ENCODE peak calls at places on chromosome 16, in six cellular contexts. N is sigmoid colon, W is uterus, T is tibial artery, P is stomach, B is HCT116. X is an unnamed sample.

GRCh38 chr16:74731853-74732477 is 31.3 kb upstream of the MLKL start:
- DNase-seq in N (no peak), W (no peak), T (no peak), P (no peak), B (no peak), X (no peak)

GRCh38 chr16:81127051-81127450 is 30.9 kb upstream of the GCSH start:
- DNase-seq in N (no peak), W (no peak), T (no peak), P (no peak), B (no peak), X (peak)

GRCh38 chr16:17459903-17460521 is 10.7 kb downstream of the XYLT1 start:
- DNase-seq in N (no peak), W (peak), T (peak), P (no peak), B (no peak), X (no peak)

GRCh38 chr16:16019488-16019887 is 70.1 kb downstream of the ABCC1 start:
- DNase-seq in N (no peak), W (no peak), T (peak), P (no peak), B (peak), X (peak)

GRCh38 chr16:67156146-67156844 is 3.4 kb downstream of the TRADD start:
- DNase-seq in N (peak), W (no peak), T (no peak), P (no peak), B (no peak), X (no peak)

GRCh38 chr16:79848739-79849518 is 248.4 kb upstream of the MAF start:
- DNase-seq in N (peak), W (peak), T (no peak), P (no peak), B (no peak), X (peak)

GRCh38 chr16:52906271-52906670 is 146.4 kb downstream of the CHD9NB start:
- DNase-seq in N (no peak), W (no peak), T (no peak), P (no peak), B (no peak), X (peak)

GRCh38 chr16:7482596-7483290 is 150.1 kb downstream of the RBFOX1 start:
- DNase-seq in N (no peak), W (no peak), T (no peak), P (no peak), B (no peak), X (no peak)

GRCh38 chr16:5512037-5512436 is 414.4 kb upstream of the EEF2KMT start:
- DNase-seq in N (no peak), W (no peak), T (no peak), P (no peak), B (no peak), X (no peak)

GRCh38 chr16:19415918-19416317 is 1.8 kb upstream of the TMC5 start:
- DNase-seq in N (no peak), W (no peak), T (no peak), P (no peak), B (no peak), X (no peak)

GRCh38 chr16:55000595-55000994 is 69.9 kb downstream of the IRX5 start:
- DNase-seq in N (no peak), W (no peak), T (no peak), P (no peak), B (no peak), X (peak)

GRCh38 chr16:67672739-67673662 is 6.4 kb downstream of the C16orf86 start:
- DNase-seq in N (peak), W (no peak), T (no peak), P (peak), B (peak), X (peak)

GRCh38 chr16:4366016-4366415 is 5.6 kb upstream of the VASN start:
- DNase-seq in N (no peak), W (no peak), T (no peak), P (no peak), B (no peak), X (no peak)

GRCh38 chr16:72787519-72788268 is 260.2 kb downstream of the ZFHX3 start:
- DNase-seq in N (peak), W (peak), T (peak), P (peak), B (no peak), X (peak)

GRCh38 chr16:482468-483185 is 44.9 kb upstream of the CAPN15 start:
- DNase-seq in N (no peak), W (no peak), T (no peak), P (no peak), B (no peak), X (no peak)

GRCh38 chr16:57855188-57855587 is 52.9 kb upstream of the KIFC3 start:
- DNase-seq in N (no peak), W (no peak), T (no peak), P (no peak), B (no peak), X (no peak)
- H3K27ac ChIP-seq in N (no peak), W (no peak), T (no peak), P (no peak), B (no peak), X (no peak)

GRCh38 chr16:20774703-20775362 is 11.0 kb downstream of the ACSM3 start:
- DNase-seq in N (no peak), W (no peak), T (no peak), P (peak), B (peak), X (peak)
- TF ChIP-seq CTCF in N (no peak), W (no peak), T (no peak), P (peak), B (peak), X (peak)

GRCh38 chr16:23640669-23640958 is 496 bp downstream of the PALB2 start:
- DNase-seq in N (no peak), W (no peak), T (no peak), P (no peak), B (no peak), X (peak)

GRCh38 chr16:23640959-23641765 is at the start of the genes DCTN5 and PALB2:
- DNase-seq in N (peak), W (peak), T (peak), P (peak), B (peak), X (peak)

GRCh38 chr16:23642246-23642774 is 1.0 kb downstream of the DCTN5 start:
- DNase-seq in N (no peak), W (no peak), T (no peak), P (no peak), B (no peak), X (no peak)
- H3K27ac ChIP-seq in N (peak), W (no peak), T (peak), P (peak), B (peak), X (peak)

DNA sequence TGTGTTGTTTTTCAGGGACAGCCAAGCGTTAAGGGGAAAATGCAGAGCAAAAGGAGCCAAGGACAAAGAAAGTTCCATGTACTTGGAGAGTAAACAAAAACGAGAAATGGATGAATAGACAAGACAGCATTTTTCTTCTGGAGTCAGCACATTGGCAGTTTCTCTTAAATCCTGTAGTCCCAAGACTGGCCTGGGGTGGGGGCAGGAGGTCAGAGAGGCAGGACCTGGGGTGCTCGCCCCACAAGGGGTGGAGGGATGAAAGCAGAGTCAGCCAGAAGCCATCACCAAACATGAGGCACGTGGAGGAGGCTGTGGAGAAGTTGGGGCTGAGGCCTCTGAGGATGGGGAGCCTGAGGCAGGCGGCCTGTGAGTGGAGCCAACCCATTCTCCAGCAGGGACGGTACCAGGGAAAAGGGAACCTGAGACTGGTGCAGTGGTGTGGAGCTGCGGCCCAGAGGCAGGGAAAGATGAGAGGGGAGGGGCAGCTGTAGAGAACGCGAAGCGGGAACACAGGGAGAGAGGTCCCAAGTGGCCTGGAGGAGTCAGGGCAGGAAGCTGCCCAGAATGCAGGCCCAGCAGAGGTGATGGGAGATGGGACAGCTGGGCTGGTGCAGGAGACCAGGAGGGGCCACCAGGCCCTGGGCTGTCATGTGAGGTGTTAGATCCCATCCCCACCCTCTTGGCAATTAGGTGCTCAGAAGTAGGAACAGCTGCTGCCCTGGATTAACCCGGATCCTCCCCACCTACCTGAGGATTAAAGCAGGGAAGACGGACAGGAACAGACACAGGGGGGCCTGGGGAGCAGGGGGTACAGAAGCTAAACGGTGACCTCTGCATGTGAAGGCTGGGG is 3.3 kb downstream of the TLCD3B start:
- DNase-seq in N (no peak), W (no peak), T (no peak), P (no peak), B (no peak), X (no peak)
- TF ChIP-seq CTCF in N (no peak), W (no peak), T (no peak), P (no peak), B (no peak), X (no peak)

X was measured in RWPE1.